ENCODE peak calls at places on chromosomes 1 and 21, in five cellular contexts. I is PC-9; U is CD4-positive, CD25-positive, alpha-beta regulatory T cell; K is Caco-2; E is neuronal stem cell. Z is an unnamed sample. For H3K4me1 and H3K36me3, the result is how much of the 10 kb centered on the place peaks cover.

GRCh38 chr1:235199441-235199840 is 38.4 kb upstream of the RBM34 start:
- DNase-seq in I (no peak), U (no peak), K (no peak), E (peak), Z (no peak)

GRCh38 chr1:24276791-24277190 is 42.4 kb upstream of the GRHL3 start:
- DNase-seq in I (peak), U (no peak), K (no peak), E (no peak), Z (no peak)

GRCh38 chr21:29196021-29196663 is 65.7 kb downstream of the MAP3K7CL start:
- DNase-seq in I (peak), U (peak), K (peak), E (no peak), Z (peak)

GRCh38 chr1:210848474-210848873 is 285.5 kb downstream of the KCNH1 start:
- DNase-seq in I (no peak), U (no peak), K (no peak), E (no peak), Z (no peak)

GRCh38 chr1:57401671-57402070 is 22.2 kb downstream of the DAB1 start:
- DNase-seq in I (no peak), U (no peak), K (no peak), E (no peak), Z (no peak)

GRCh38 chr1:157113631-157114030 is 14.0 kb upstream of the ETV3L start:
- DNase-seq in I (no peak), U (no peak), K (no peak), E (no peak), Z (no peak)

GRCh38 chr21:38420140-38420539 is 78.1 kb downstream of the ERG start:
- DNase-seq in I (no peak), U (no peak), K (no peak), E (no peak), Z (no peak)

GRCh38 chr1:186615332-186615731 is 64.9 kb downstream of the PTGS2 start:
- DNase-seq in I (no peak), U (no peak), K (no peak), E (no peak), Z (no peak)

GRCh38 chr1:9881838-9882249 is 28.2 kb downstream of the CTNNBIP1 start:
- DNase-seq in I (peak), U (no peak), K (no peak), E (no peak), Z (peak)

GRCh38 chr1:201885531-201886075 is 3.1 kb upstream of the SHISA4 start:
- DNase-seq in I (peak), U (no peak), K (no peak), E (no peak), Z (no peak)

GRCh38 chr1:204896787-204897469 is 26.3 kb downstream of the NFASC start:
- DNase-seq in I (no peak), U (no peak), K (no peak), E (no peak), Z (no peak)

GRCh38 chr21:46227811-46228344 is 696 bp downstream of the LSS start:
- DNase-seq in I (no peak), U (no peak), K (no peak), E (no peak), Z (peak)

GRCh38 chr1:119816407-119816806 is 5.1 kb upstream of the REG4 start:
- DNase-seq in I (no peak), U (no peak), K (peak), E (no peak), Z (no peak)

GRCh38 chr1:41473738-41474362 is 10.6 kb downstream of the EDN2 start:
- DNase-seq in I (no peak), U (no peak), K (no peak), E (no peak), Z (no peak)

GRCh38 chr1:42981406-42981805 is 22.7 kb upstream of the SLC2A1 start:
- DNase-seq in I (no peak), U (no peak), K (no peak), E (no peak), Z (no peak)

GRCh38 chr1:46418976-46419375 is 24.9 kb downstream of the FAAH start:
- DNase-seq in I (no peak), U (no peak), K (no peak), E (no peak), Z (no peak)

DNA sequence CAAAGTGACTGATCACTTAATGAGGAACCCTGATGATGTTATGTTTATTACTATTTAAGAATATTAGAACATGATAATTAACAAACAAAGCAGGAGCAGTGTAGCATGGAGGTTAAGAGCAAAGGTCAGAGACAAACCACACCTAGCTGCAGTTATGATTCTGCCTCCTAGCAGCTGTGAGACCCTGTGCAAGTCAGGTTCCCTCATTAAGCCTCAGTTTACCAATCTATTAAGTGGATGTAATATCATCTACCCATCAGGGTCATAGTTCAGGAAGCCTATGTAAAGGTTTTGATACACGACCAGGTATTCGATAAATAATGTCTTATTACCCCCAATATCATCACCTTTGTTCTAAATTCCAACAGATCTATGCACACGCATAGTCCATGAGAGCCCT is 32.0 kb downstream of the DUSP10 start:
- DNase-seq in I (no peak), U (no peak), K (no peak), E (no peak), Z (no peak)
- H3K4me1 ChIP-seq in I (under half), U (half or more), K (under half), E (under half), Z (under half)

GRCh38 chr1:208245185-208245705 is 1.1 kb upstream of the PLXNA2 start:
- DNase-seq in I (peak), U (peak), K (peak), E (peak), Z (peak)
- H3K4me3 ChIP-seq in I (peak), U (peak), K (peak), E (no peak), Z (peak)

GRCh38 chr1:21244986-21245687 is 45.1 kb downstream of the ECE1 start:
- DNase-seq in I (no peak), U (no peak), K (no peak), E (no peak), Z (no peak)

GRCh38 chr1:21244154-21244553 is 46.1 kb downstream of the ECE1 start:
- DNase-seq in I (no peak), U (no peak), K (no peak), E (no peak), Z (no peak)

GRCh38 chr1:21240706-21241105 is 49.6 kb downstream of the ECE1 start:
- DNase-seq in I (no peak), U (no peak), K (no peak), E (no peak), Z (no peak)

GRCh38 chr1:21241761-21242581 is 48.3 kb downstream of the ECE1 start:
- DNase-seq in I (no peak), U (no peak), K (no peak), E (no peak), Z (no peak)

GRCh38 chr1:21242846-21243245 is 47.4 kb downstream of the ECE1 start:
- DNase-seq in I (peak), U (no peak), K (no peak), E (no peak), Z (no peak)
- H3K36me3 ChIP-seq in I (under half), U (half or more), K (under half), E (under half), Z (under half)

GRCh38 chr1:110346690-110347089 is 7.5 kb downstream of the RBM15 start:
- DNase-seq in I (no peak), U (no peak), K (no peak), E (no peak), Z (no peak)
- H3K4me1 ChIP-seq in I (half or more), U (half or more), K (under half), E (under half), Z (under half)

GRCh38 chr1:6962390-6962955 is 177.2 kb downstream of the CAMTA1 start:
- DNase-seq in I (no peak), U (peak), K (no peak), E (no peak), Z (no peak)
- H3K4me3 ChIP-seq in I (no peak), U (no peak), K (no peak), E (no peak), Z (no peak)

GRCh38 chr1:15663925-15664324 is 20.2 kb upstream of the PLEKHM2 start:
- DNase-seq in I (no peak), U (no peak), K (no peak), E (no peak), Z (no peak)

GRCh38 chr1:15657026-15657425 is 27.1 kb upstream of the PLEKHM2 start:
- DNase-seq in I (no peak), U (no peak), K (no peak), E (no peak), Z (no peak)

GRCh38 chr1:15656464-15656863 is 27.7 kb upstream of the PLEKHM2 start:
- DNase-seq in I (no peak), U (no peak), K (no peak), E (no peak), Z (no peak)

GRCh38 chr1:15662539-15662938 is 21.6 kb upstream of the PLEKHM2 start:
- DNase-seq in I (no peak), U (no peak), K (no peak), E (no peak), Z (no peak)

GRCh38 chr1:15660151-15660550 is 24.0 kb upstream of the PLEKHM2 start:
- DNase-seq in I (no peak), U (no peak), K (no peak), E (no peak), Z (no peak)
- H3K36me3 ChIP-seq in I (under half), U (half or more), K (under half), E (under half), Z (under half)